ENCODE peak calls at places on chromosomes 7 and 10, in seven cellular contexts. One of them, this sample, is unnamed. For H3K27me3, the result is how much of the 10 kb centered on the place peaks cover.

GRCh38 chr7:512541-513311 is 6.9 kb downstream of the PDGFA start:
- DNase-seq in endodermal cell: no peak
- DNase-seq in sigmoid colon: no peak
- DNase-seq in heart right ventricle: peak
- DNase-seq in heart left ventricle: peak
- DNase-seq in MM.1S: no peak
- DNase-seq in Peyer's patch: no peak
- DNase-seq in this sample: no peak

GRCh38 chr7:128903621-128904361 is 6.7 kb downstream of the KCP start:
- DNase-seq in sigmoid colon: peak
- DNase-seq in Peyer's patch: no peak
- DNase-seq in heart left ventricle: no peak
- DNase-seq in heart right ventricle: no peak
- DNase-seq in MM.1S: no peak
- DNase-seq in endodermal cell: no peak
- DNase-seq in this sample: no peak

GRCh38 chr7:42746226-42746625 is 165.6 kb downstream of the C7orf25 start:
- DNase-seq in heart left ventricle: no peak
- DNase-seq in MM.1S: no peak
- DNase-seq in Peyer's patch: no peak
- DNase-seq in sigmoid colon: no peak
- DNase-seq in heart right ventricle: no peak
- DNase-seq in endodermal cell: no peak
- DNase-seq in this sample: no peak

GRCh38 chr10:127987467-127988380 is 80.8 kb downstream of the PTPRE start:
- DNase-seq in endodermal cell: no peak
- DNase-seq in Peyer's patch: no peak
- DNase-seq in heart right ventricle: no peak
- DNase-seq in MM.1S: no peak
- DNase-seq in heart left ventricle: no peak
- DNase-seq in sigmoid colon: peak
- DNase-seq in this sample: no peak

GRCh38 chr7:81725496-81726117 is 44.2 kb downstream of the HGF start:
- DNase-seq in Peyer's patch: no peak
- DNase-seq in endodermal cell: no peak
- DNase-seq in MM.1S: no peak
- DNase-seq in heart left ventricle: no peak
- DNase-seq in sigmoid colon: no peak
- DNase-seq in heart right ventricle: no peak
- DNase-seq in this sample: no peak

GRCh38 chr7:138785587-138786437 is 12.0 kb upstream of the TMEM213 start:
- DNase-seq in sigmoid colon: no peak
- DNase-seq in MM.1S: no peak
- DNase-seq in endodermal cell: no peak
- DNase-seq in Peyer's patch: no peak
- DNase-seq in heart right ventricle: no peak
- DNase-seq in heart left ventricle: no peak
- DNase-seq in this sample: no peak

GRCh38 chr7:106206826-106207541 is 77.8 kb downstream of the NAMPT start:
- DNase-seq in Peyer's patch: no peak
- DNase-seq in endodermal cell: no peak
- DNase-seq in MM.1S: no peak
- DNase-seq in sigmoid colon: no peak
- DNase-seq in heart left ventricle: peak
- DNase-seq in heart right ventricle: no peak
- DNase-seq in this sample: no peak

GRCh38 chr10:35300063-35300699 is 36.1 kb upstream of the CCNY start:
- DNase-seq in Peyer's patch: no peak
- DNase-seq in sigmoid colon: peak
- DNase-seq in heart left ventricle: peak
- DNase-seq in heart right ventricle: no peak
- DNase-seq in endodermal cell: no peak
- DNase-seq in MM.1S: no peak
- DNase-seq in this sample: peak

GRCh38 chr7:116948934-116949333 is 4.4 kb upstream of the ST7 start:
- DNase-seq in MM.1S: no peak
- DNase-seq in heart right ventricle: peak
- DNase-seq in endodermal cell: no peak
- DNase-seq in Peyer's patch: no peak
- DNase-seq in heart left ventricle: peak
- DNase-seq in sigmoid colon: no peak
- DNase-seq in this sample: peak

GRCh38 chr10:43453266-43453831 is 16.4 kb downstream of the ZNF487 start:
- DNase-seq in endodermal cell: no peak
- DNase-seq in sigmoid colon: no peak
- DNase-seq in heart right ventricle: no peak
- DNase-seq in Peyer's patch: no peak
- DNase-seq in MM.1S: no peak
- DNase-seq in heart left ventricle: no peak
- DNase-seq in this sample: no peak

GRCh38 chr10:63137306-63137705 is 4.2 kb downstream of the NRBF2 start:
- DNase-seq in Peyer's patch: no peak
- DNase-seq in endodermal cell: no peak
- DNase-seq in heart left ventricle: no peak
- DNase-seq in heart right ventricle: no peak
- DNase-seq in MM.1S: no peak
- DNase-seq in sigmoid colon: no peak
- DNase-seq in this sample: no peak

DNA sequence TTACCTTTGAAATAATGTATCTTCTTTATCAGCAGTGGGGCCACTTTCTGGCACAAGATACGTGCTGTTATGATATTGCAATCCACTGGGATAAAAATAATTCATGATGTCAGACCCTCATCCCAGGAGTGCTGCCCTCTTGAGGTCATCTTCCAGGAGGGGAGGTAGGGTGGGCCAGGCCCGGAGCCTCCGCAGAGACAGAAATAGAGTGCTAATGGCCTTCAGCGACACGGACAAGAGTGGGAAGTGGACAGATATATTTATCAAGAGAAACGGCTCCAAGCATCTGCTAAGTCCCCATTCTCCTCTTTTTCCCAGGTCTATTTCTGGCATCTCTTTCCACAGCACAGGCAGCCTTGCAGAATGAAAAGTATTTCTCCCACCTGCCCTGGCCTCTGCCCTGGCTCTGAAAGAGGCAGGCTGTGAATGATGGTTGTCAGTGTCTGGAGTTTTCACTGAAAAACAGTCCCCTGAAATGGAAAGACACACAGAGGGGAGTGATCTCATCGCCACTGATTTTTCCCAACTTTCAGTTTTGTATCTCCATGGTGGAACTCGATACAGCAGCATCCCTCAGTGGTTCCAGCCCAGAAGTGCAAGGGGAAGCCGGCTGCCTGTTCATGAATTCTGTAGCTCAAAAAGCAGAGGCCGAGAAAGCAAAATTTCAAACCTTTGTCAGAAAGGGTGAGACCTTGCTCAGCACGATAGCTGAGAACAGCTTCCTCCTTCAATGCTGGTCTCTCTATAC is 251.7 kb upstream of the MYO3A start:
- DNase-seq in endodermal cell: peak
- DNase-seq in MM.1S: no peak
- DNase-seq in heart left ventricle: peak
- DNase-seq in sigmoid colon: no peak
- DNase-seq in Peyer's patch: no peak
- DNase-seq in heart right ventricle: peak
- DNase-seq in this sample: no peak
- TF ChIP-seq CTCF in endodermal cell: peak
- TF ChIP-seq CTCF in MM.1S: no peak
- TF ChIP-seq CTCF in heart left ventricle: peak
- TF ChIP-seq CTCF in sigmoid colon: no peak
- TF ChIP-seq CTCF in Peyer's patch: no peak
- TF ChIP-seq CTCF in heart right ventricle: peak
- TF ChIP-seq CTCF in this sample: peak

GRCh38 chr10:1487288-1487687 is 250.0 kb downstream of the ADARB2 start:
- DNase-seq in MM.1S: no peak
- DNase-seq in heart right ventricle: no peak
- DNase-seq in heart left ventricle: no peak
- DNase-seq in Peyer's patch: no peak
- DNase-seq in sigmoid colon: no peak
- DNase-seq in endodermal cell: no peak
- DNase-seq in this sample: no peak

GRCh38 chr10:1486841-1487240 is 250.5 kb downstream of the ADARB2 start:
- DNase-seq in MM.1S: no peak
- DNase-seq in sigmoid colon: no peak
- DNase-seq in endodermal cell: no peak
- DNase-seq in Peyer's patch: no peak
- DNase-seq in heart left ventricle: no peak
- DNase-seq in heart right ventricle: no peak
- DNase-seq in this sample: no peak

GRCh38 chr10:1489801-1490200 is 247.5 kb downstream of the ADARB2 start:
- DNase-seq in sigmoid colon: no peak
- DNase-seq in MM.1S: no peak
- DNase-seq in heart right ventricle: no peak
- DNase-seq in heart left ventricle: no peak
- DNase-seq in endodermal cell: no peak
- DNase-seq in Peyer's patch: no peak
- DNase-seq in this sample: no peak

GRCh38 chr10:1492641-1493040 is 244.7 kb downstream of the ADARB2 start:
- DNase-seq in heart left ventricle: no peak
- DNase-seq in sigmoid colon: no peak
- DNase-seq in endodermal cell: no peak
- DNase-seq in Peyer's patch: no peak
- DNase-seq in heart right ventricle: no peak
- DNase-seq in MM.1S: no peak
- DNase-seq in this sample: no peak

GRCh38 chr10:1488970-1489548 is 248.3 kb downstream of the ADARB2 start:
- DNase-seq in MM.1S: peak
- DNase-seq in endodermal cell: no peak
- DNase-seq in heart right ventricle: no peak
- DNase-seq in Peyer's patch: peak
- DNase-seq in sigmoid colon: no peak
- DNase-seq in heart left ventricle: no peak
- DNase-seq in this sample: no peak
- H3K4me3 ChIP-seq in MM.1S: peak
- H3K4me3 ChIP-seq in endodermal cell: no peak
- H3K4me3 ChIP-seq in heart right ventricle: no peak
- H3K4me3 ChIP-seq in Peyer's patch: no peak
- H3K4me3 ChIP-seq in sigmoid colon: no peak
- H3K4me3 ChIP-seq in heart left ventricle: no peak
- H3K4me3 ChIP-seq in this sample: no peak

GRCh38 chr7:25850730-25851129 is 301.3 kb upstream of the NFE2L3 start:
- DNase-seq in MM.1S: no peak
- DNase-seq in heart right ventricle: no peak
- DNase-seq in sigmoid colon: no peak
- DNase-seq in Peyer's patch: no peak
- DNase-seq in heart left ventricle: no peak
- DNase-seq in endodermal cell: no peak
- DNase-seq in this sample: no peak

GRCh38 chr7:25847331-25848070 is 304.5 kb upstream of the NFE2L3 start:
- DNase-seq in sigmoid colon: no peak
- DNase-seq in endodermal cell: no peak
- DNase-seq in heart right ventricle: no peak
- DNase-seq in MM.1S: no peak
- DNase-seq in heart left ventricle: no peak
- DNase-seq in Peyer's patch: no peak
- DNase-seq in this sample: no peak

GRCh38 chr7:25852249-25852994 is 299.6 kb upstream of the NFE2L3 start:
- DNase-seq in Peyer's patch: no peak
- DNase-seq in heart left ventricle: peak
- DNase-seq in heart right ventricle: peak
- DNase-seq in endodermal cell: peak
- DNase-seq in MM.1S: peak
- DNase-seq in sigmoid colon: no peak
- DNase-seq in this sample: no peak

GRCh38 chr7:25851332-25852248 is 300.4 kb upstream of the NFE2L3 start:
- DNase-seq in endodermal cell: peak
- DNase-seq in heart left ventricle: peak
- DNase-seq in sigmoid colon: peak
- DNase-seq in MM.1S: peak
- DNase-seq in Peyer's patch: peak
- DNase-seq in heart right ventricle: peak
- DNase-seq in this sample: peak

DNA sequence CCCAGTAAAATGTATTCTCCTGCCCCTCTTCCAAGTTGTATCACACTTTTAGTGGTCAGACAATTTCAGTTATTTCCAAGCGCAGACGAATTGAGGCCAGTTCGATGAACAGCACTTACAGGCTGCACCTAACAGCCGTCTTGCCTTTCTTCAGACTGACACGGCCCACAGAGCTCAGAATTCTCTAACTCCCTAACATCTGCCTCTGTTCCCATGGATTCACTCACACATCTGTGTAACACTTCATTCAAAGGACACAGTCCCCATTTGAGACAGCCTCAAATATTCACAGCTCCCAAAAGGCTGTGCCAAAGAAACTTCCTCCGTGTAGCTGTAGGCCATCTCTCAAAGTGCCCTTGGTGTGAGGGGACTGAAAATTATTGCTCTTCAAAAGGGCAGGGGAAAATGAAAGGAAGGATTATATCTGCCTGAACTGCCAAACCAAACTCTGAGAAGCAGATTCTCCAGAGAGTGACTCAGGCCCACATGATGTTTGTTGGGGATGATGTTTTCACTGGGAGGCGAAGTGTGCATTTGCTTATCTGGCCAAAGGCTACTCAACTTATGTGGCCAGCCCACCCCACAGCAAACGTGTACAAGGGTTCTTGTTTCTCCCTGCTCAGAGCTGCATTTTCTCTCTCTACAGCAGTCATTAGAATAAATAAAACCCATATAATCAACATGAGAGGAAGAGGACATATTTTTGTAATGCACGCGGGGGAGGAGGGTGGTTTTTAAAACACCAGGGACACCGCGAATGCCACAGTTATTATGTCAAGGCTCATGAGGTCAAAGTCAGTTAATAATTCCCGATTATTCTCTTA is 302.4 kb upstream of the NFE2L3 start:
- DNase-seq in sigmoid colon: no peak
- DNase-seq in heart right ventricle: no peak
- DNase-seq in Peyer's patch: no peak
- DNase-seq in endodermal cell: no peak
- DNase-seq in heart left ventricle: peak
- DNase-seq in MM.1S: no peak
- DNase-seq in this sample: no peak
- H3K27me3 ChIP-seq in sigmoid colon: under half
- H3K27me3 ChIP-seq in heart right ventricle: under half
- H3K27me3 ChIP-seq in Peyer's patch: under half
- H3K27me3 ChIP-seq in endodermal cell: under half
- H3K27me3 ChIP-seq in heart left ventricle: under half
- H3K27me3 ChIP-seq in MM.1S: under half
- H3K27me3 ChIP-seq in this sample: half or more

DNA sequence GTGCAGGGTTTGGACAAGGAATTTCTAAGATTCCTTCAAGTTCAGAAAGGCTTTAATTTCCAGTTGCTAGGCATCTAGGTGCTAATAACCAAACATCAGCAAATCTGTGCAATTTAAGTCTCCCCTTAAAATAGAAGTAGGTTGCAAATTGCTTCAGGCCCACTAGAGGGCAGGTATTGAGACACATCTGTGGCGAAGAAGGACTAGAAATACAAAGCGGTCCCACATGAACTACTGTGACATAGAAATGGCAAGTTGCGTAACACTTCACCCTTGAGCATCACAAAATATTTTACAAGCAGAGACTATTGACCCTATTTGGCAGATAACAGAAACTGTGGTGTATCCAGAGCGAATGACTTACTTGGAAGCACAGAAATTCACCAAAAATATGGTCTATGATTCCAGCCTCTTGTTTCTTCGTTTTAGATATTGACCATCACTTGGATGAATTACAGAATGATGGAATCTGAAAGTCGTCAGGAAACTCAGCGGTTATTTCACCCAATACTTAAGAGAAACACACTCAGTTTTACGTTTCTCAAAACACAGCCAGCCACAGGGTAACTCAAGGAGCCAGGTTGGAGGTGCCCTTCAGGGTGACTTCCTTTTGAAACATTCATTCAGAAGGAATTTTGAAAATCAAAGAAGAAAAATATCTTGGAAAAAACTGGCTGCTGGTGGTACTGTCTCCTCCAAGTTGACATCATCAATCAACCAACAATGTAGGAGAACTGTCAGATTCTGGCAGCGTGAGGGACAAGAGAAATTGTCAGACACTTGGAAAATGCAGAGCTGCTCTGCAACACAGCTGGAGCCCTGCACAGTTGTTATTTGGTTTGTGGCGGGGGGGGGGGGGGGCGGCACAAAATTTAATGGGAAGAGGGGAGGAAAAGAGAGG is 256.3 kb upstream of the MINDY3 start:
- DNase-seq in sigmoid colon: no peak
- DNase-seq in heart left ventricle: no peak
- DNase-seq in heart right ventricle: no peak
- DNase-seq in Peyer's patch: no peak
- DNase-seq in MM.1S: peak
- DNase-seq in endodermal cell: peak
- DNase-seq in this sample: no peak
- TF ChIP-seq CTCF in sigmoid colon: no peak
- TF ChIP-seq CTCF in heart left ventricle: peak
- TF ChIP-seq CTCF in heart right ventricle: peak
- TF ChIP-seq CTCF in Peyer's patch: no peak
- TF ChIP-seq CTCF in MM.1S: peak
- TF ChIP-seq CTCF in endodermal cell: peak
- TF ChIP-seq CTCF in this sample: peak

This sample was measured in left ventricle myocardium inferior.